ENCODE peak calls at places on chromosomes 3 and 15, in ten cellular contexts. One of them, this sample, is unnamed.

GRCh38 chr3:94928921-94929320 is 866.1 kb downstream of the NSUN3 start:
- DNase-seq in stimulated activated CD4-positive, alpha-beta T cell treated with anti-CD3 and anti-CD28 coated beads, Interleukin-12 subunit alpha, Interleukin-12 subunit beta, amount 100 ng/mL, for 4 hours: no peak
- DNase-seq in T-helper 9 cell: no peak
- DNase-seq in ELF-1: no peak
- DNase-seq in M059J: peak
- DNase-seq in OCI-M1: peak
- DNase-seq in adrenal gland: peak
- DNase-seq in A549: peak
- DNase-seq in adipocyte: peak
- DNase-seq in left cardiac atrium: no peak
- DNase-seq in this sample: no peak

GRCh38 chr3:188008582-188009213 is 145.3 kb upstream of the LPP start:
- DNase-seq in stimulated activated CD4-positive, alpha-beta T cell treated with anti-CD3 and anti-CD28 coated beads, Interleukin-12 subunit alpha, Interleukin-12 subunit beta, amount 100 ng/mL, for 4 hours: no peak
- DNase-seq in T-helper 9 cell: no peak
- DNase-seq in ELF-1: no peak
- DNase-seq in M059J: no peak
- DNase-seq in OCI-M1: no peak
- DNase-seq in adrenal gland: no peak
- DNase-seq in A549: no peak
- DNase-seq in adipocyte: no peak
- DNase-seq in left cardiac atrium: no peak
- DNase-seq in this sample: no peak

GRCh38 chr3:33575313-33575712 is 135.1 kb upstream of the UBP1 start:
- DNase-seq in stimulated activated CD4-positive, alpha-beta T cell treated with anti-CD3 and anti-CD28 coated beads, Interleukin-12 subunit alpha, Interleukin-12 subunit beta, amount 100 ng/mL, for 4 hours: no peak
- DNase-seq in T-helper 9 cell: no peak
- DNase-seq in ELF-1: no peak
- DNase-seq in M059J: no peak
- DNase-seq in OCI-M1: no peak
- DNase-seq in adrenal gland: no peak
- DNase-seq in A549: no peak
- DNase-seq in adipocyte: no peak
- DNase-seq in left cardiac atrium: no peak
- DNase-seq in this sample: no peak

GRCh38 chr15:70093070-70093469 is 4.6 kb downstream of the TLE3 start:
- DNase-seq in stimulated activated CD4-positive, alpha-beta T cell treated with anti-CD3 and anti-CD28 coated beads, Interleukin-12 subunit alpha, Interleukin-12 subunit beta, amount 100 ng/mL, for 4 hours: no peak
- DNase-seq in T-helper 9 cell: no peak
- DNase-seq in ELF-1: no peak
- DNase-seq in M059J: no peak
- DNase-seq in OCI-M1: peak
- DNase-seq in adrenal gland: no peak
- DNase-seq in A549: no peak
- DNase-seq in adipocyte: no peak
- DNase-seq in left cardiac atrium: no peak
- DNase-seq in this sample: no peak

GRCh38 chr3:181470349-181470748 is 241.4 kb upstream of the SOX2 start:
- DNase-seq in stimulated activated CD4-positive, alpha-beta T cell treated with anti-CD3 and anti-CD28 coated beads, Interleukin-12 subunit alpha, Interleukin-12 subunit beta, amount 100 ng/mL, for 4 hours: no peak
- DNase-seq in T-helper 9 cell: no peak
- DNase-seq in ELF-1: no peak
- DNase-seq in M059J: no peak
- DNase-seq in OCI-M1: no peak
- DNase-seq in adrenal gland: no peak
- DNase-seq in A549: no peak
- DNase-seq in adipocyte: no peak
- DNase-seq in left cardiac atrium: no peak
- DNase-seq in this sample: no peak

GRCh38 chr3:126064627-126065258 is 19.2 kb downstream of the SLC41A3 start:
- DNase-seq in stimulated activated CD4-positive, alpha-beta T cell treated with anti-CD3 and anti-CD28 coated beads, Interleukin-12 subunit alpha, Interleukin-12 subunit beta, amount 100 ng/mL, for 4 hours: no peak
- DNase-seq in T-helper 9 cell: no peak
- DNase-seq in ELF-1: no peak
- DNase-seq in M059J: no peak
- DNase-seq in OCI-M1: peak
- DNase-seq in adrenal gland: no peak
- DNase-seq in A549: no peak
- DNase-seq in adipocyte: no peak
- DNase-seq in left cardiac atrium: no peak
- DNase-seq in this sample: no peak

GRCh38 chr3:99286266-99286845 is 352.0 kb upstream of the COL8A1 start:
- DNase-seq in stimulated activated CD4-positive, alpha-beta T cell treated with anti-CD3 and anti-CD28 coated beads, Interleukin-12 subunit alpha, Interleukin-12 subunit beta, amount 100 ng/mL, for 4 hours: no peak
- DNase-seq in T-helper 9 cell: no peak
- DNase-seq in ELF-1: no peak
- DNase-seq in M059J: peak
- DNase-seq in OCI-M1: no peak
- DNase-seq in adrenal gland: no peak
- DNase-seq in A549: no peak
- DNase-seq in adipocyte: peak
- DNase-seq in left cardiac atrium: no peak
- DNase-seq in this sample: peak

GRCh38 chr3:129211772-129212171 is 28.1 kb upstream of the CNBP start:
- DNase-seq in stimulated activated CD4-positive, alpha-beta T cell treated with anti-CD3 and anti-CD28 coated beads, Interleukin-12 subunit alpha, Interleukin-12 subunit beta, amount 100 ng/mL, for 4 hours: no peak
- DNase-seq in T-helper 9 cell: no peak
- DNase-seq in ELF-1: no peak
- DNase-seq in M059J: peak
- DNase-seq in OCI-M1: peak
- DNase-seq in adrenal gland: peak
- DNase-seq in A549: peak
- DNase-seq in adipocyte: peak
- DNase-seq in left cardiac atrium: peak
- DNase-seq in this sample: no peak

GRCh38 chr15:31338318-31338878 is 11.8 kb downstream of the KLF13 start:
- DNase-seq in stimulated activated CD4-positive, alpha-beta T cell treated with anti-CD3 and anti-CD28 coated beads, Interleukin-12 subunit alpha, Interleukin-12 subunit beta, amount 100 ng/mL, for 4 hours: no peak
- DNase-seq in T-helper 9 cell: no peak
- DNase-seq in ELF-1: no peak
- DNase-seq in M059J: no peak
- DNase-seq in OCI-M1: no peak
- DNase-seq in adrenal gland: no peak
- DNase-seq in A549: no peak
- DNase-seq in adipocyte: no peak
- DNase-seq in left cardiac atrium: no peak
- DNase-seq in this sample: no peak

GRCh38 chr15:25056484-25057429 is 102.0 kb downstream of the SNRPN start:
- DNase-seq in stimulated activated CD4-positive, alpha-beta T cell treated with anti-CD3 and anti-CD28 coated beads, Interleukin-12 subunit alpha, Interleukin-12 subunit beta, amount 100 ng/mL, for 4 hours: no peak
- DNase-seq in T-helper 9 cell: no peak
- DNase-seq in ELF-1: no peak
- DNase-seq in M059J: no peak
- DNase-seq in OCI-M1: no peak
- DNase-seq in adrenal gland: peak
- DNase-seq in A549: peak
- DNase-seq in adipocyte: no peak
- DNase-seq in left cardiac atrium: no peak
- DNase-seq in this sample: no peak

GRCh38 chr3:15498461-15499214 is 22.9 kb downstream of the COLQ start:
- DNase-seq in stimulated activated CD4-positive, alpha-beta T cell treated with anti-CD3 and anti-CD28 coated beads, Interleukin-12 subunit alpha, Interleukin-12 subunit beta, amount 100 ng/mL, for 4 hours: no peak
- DNase-seq in T-helper 9 cell: no peak
- DNase-seq in ELF-1: peak
- DNase-seq in M059J: no peak
- DNase-seq in OCI-M1: no peak
- DNase-seq in adrenal gland: no peak
- DNase-seq in A549: no peak
- DNase-seq in adipocyte: no peak
- DNase-seq in left cardiac atrium: no peak
- DNase-seq in this sample: no peak

GRCh38 chr3:3552741-3553140 is 246.5 kb upstream of the LRRN1 start:
- DNase-seq in stimulated activated CD4-positive, alpha-beta T cell treated with anti-CD3 and anti-CD28 coated beads, Interleukin-12 subunit alpha, Interleukin-12 subunit beta, amount 100 ng/mL, for 4 hours: no peak
- DNase-seq in T-helper 9 cell: no peak
- DNase-seq in ELF-1: no peak
- DNase-seq in M059J: peak
- DNase-seq in OCI-M1: no peak
- DNase-seq in adrenal gland: no peak
- DNase-seq in A549: no peak
- DNase-seq in adipocyte: no peak
- DNase-seq in left cardiac atrium: no peak
- DNase-seq in this sample: no peak

GRCh38 chr3:52771334-52771681 is 568 bp upstream of the NEK4 start:
- DNase-seq in stimulated activated CD4-positive, alpha-beta T cell treated with anti-CD3 and anti-CD28 coated beads, Interleukin-12 subunit alpha, Interleukin-12 subunit beta, amount 100 ng/mL, for 4 hours: no peak
- DNase-seq in T-helper 9 cell: no peak
- DNase-seq in ELF-1: no peak
- DNase-seq in M059J: no peak
- DNase-seq in OCI-M1: no peak
- DNase-seq in adrenal gland: no peak
- DNase-seq in A549: no peak
- DNase-seq in adipocyte: no peak
- DNase-seq in left cardiac atrium: no peak
- DNase-seq in this sample: no peak

GRCh38 chr3:63364909-63365308 is 86.8 kb downstream of the SYNPR start:
- DNase-seq in stimulated activated CD4-positive, alpha-beta T cell treated with anti-CD3 and anti-CD28 coated beads, Interleukin-12 subunit alpha, Interleukin-12 subunit beta, amount 100 ng/mL, for 4 hours: no peak
- DNase-seq in T-helper 9 cell: no peak
- DNase-seq in ELF-1: peak
- DNase-seq in M059J: no peak
- DNase-seq in OCI-M1: no peak
- DNase-seq in adrenal gland: no peak
- DNase-seq in A549: peak
- DNase-seq in adipocyte: no peak
- DNase-seq in left cardiac atrium: no peak
- DNase-seq in this sample: peak

GRCh38 chr3:46899151-46900006 is 21.9 kb downstream of the PTH1R start:
- DNase-seq in stimulated activated CD4-positive, alpha-beta T cell treated with anti-CD3 and anti-CD28 coated beads, Interleukin-12 subunit alpha, Interleukin-12 subunit beta, amount 100 ng/mL, for 4 hours: no peak
- DNase-seq in T-helper 9 cell: no peak
- DNase-seq in ELF-1: no peak
- DNase-seq in M059J: no peak
- DNase-seq in OCI-M1: no peak
- DNase-seq in adrenal gland: no peak
- DNase-seq in A549: no peak
- DNase-seq in adipocyte: no peak
- DNase-seq in left cardiac atrium: peak
- DNase-seq in this sample: no peak

GRCh38 chr3:158977497-158977896 is 175.6 kb downstream of the MFSD1 start:
- DNase-seq in stimulated activated CD4-positive, alpha-beta T cell treated with anti-CD3 and anti-CD28 coated beads, Interleukin-12 subunit alpha, Interleukin-12 subunit beta, amount 100 ng/mL, for 4 hours: no peak
- DNase-seq in T-helper 9 cell: no peak
- DNase-seq in ELF-1: no peak
- DNase-seq in M059J: no peak
- DNase-seq in OCI-M1: no peak
- DNase-seq in adrenal gland: no peak
- DNase-seq in A549: no peak
- DNase-seq in adipocyte: no peak
- DNase-seq in left cardiac atrium: no peak
- DNase-seq in this sample: no peak

GRCh38 chr15:78914027-78914764 is 30.6 kb downstream of the CTSH start:
- DNase-seq in stimulated activated CD4-positive, alpha-beta T cell treated with anti-CD3 and anti-CD28 coated beads, Interleukin-12 subunit alpha, Interleukin-12 subunit beta, amount 100 ng/mL, for 4 hours: no peak
- DNase-seq in T-helper 9 cell: no peak
- DNase-seq in ELF-1: peak
- DNase-seq in M059J: no peak
- DNase-seq in OCI-M1: no peak
- DNase-seq in adrenal gland: no peak
- DNase-seq in A549: peak
- DNase-seq in adipocyte: no peak
- DNase-seq in left cardiac atrium: no peak
- DNase-seq in this sample: no peak

GRCh38 chr3:120280566-120280965 is 4.5 kb downstream of the GPR156 start:
- DNase-seq in stimulated activated CD4-positive, alpha-beta T cell treated with anti-CD3 and anti-CD28 coated beads, Interleukin-12 subunit alpha, Interleukin-12 subunit beta, amount 100 ng/mL, for 4 hours: no peak
- DNase-seq in T-helper 9 cell: no peak
- DNase-seq in ELF-1: no peak
- DNase-seq in M059J: peak
- DNase-seq in OCI-M1: no peak
- DNase-seq in adrenal gland: no peak
- DNase-seq in A549: no peak
- DNase-seq in adipocyte: no peak
- DNase-seq in left cardiac atrium: no peak
- DNase-seq in this sample: no peak

GRCh38 chr15:74964794-74965193 is 8.2 kb upstream of the RPP25 start:
- DNase-seq in stimulated activated CD4-positive, alpha-beta T cell treated with anti-CD3 and anti-CD28 coated beads, Interleukin-12 subunit alpha, Interleukin-12 subunit beta, amount 100 ng/mL, for 4 hours: no peak
- DNase-seq in T-helper 9 cell: no peak
- DNase-seq in ELF-1: no peak
- DNase-seq in M059J: peak
- DNase-seq in OCI-M1: no peak
- DNase-seq in adrenal gland: no peak
- DNase-seq in A549: no peak
- DNase-seq in adipocyte: peak
- DNase-seq in left cardiac atrium: no peak
- DNase-seq in this sample: no peak

GRCh38 chr15:31822463-31822862 is 207.9 kb upstream of the CHRNA7 start:
- DNase-seq in stimulated activated CD4-positive, alpha-beta T cell treated with anti-CD3 and anti-CD28 coated beads, Interleukin-12 subunit alpha, Interleukin-12 subunit beta, amount 100 ng/mL, for 4 hours: no peak
- DNase-seq in T-helper 9 cell: no peak
- DNase-seq in ELF-1: no peak
- DNase-seq in M059J: no peak
- DNase-seq in OCI-M1: no peak
- DNase-seq in adrenal gland: no peak
- DNase-seq in A549: no peak
- DNase-seq in adipocyte: no peak
- DNase-seq in left cardiac atrium: no peak
- DNase-seq in this sample: no peak

GRCh38 chr3:58471025-58471887 is 20.6 kb upstream of the KCTD6 start:
- DNase-seq in stimulated activated CD4-positive, alpha-beta T cell treated with anti-CD3 and anti-CD28 coated beads, Interleukin-12 subunit alpha, Interleukin-12 subunit beta, amount 100 ng/mL, for 4 hours: peak
- DNase-seq in T-helper 9 cell: no peak
- DNase-seq in ELF-1: peak
- DNase-seq in M059J: peak
- DNase-seq in OCI-M1: peak
- DNase-seq in adrenal gland: peak
- DNase-seq in A549: peak
- DNase-seq in adipocyte: peak
- DNase-seq in left cardiac atrium: peak
- DNase-seq in this sample: peak

GRCh38 chr3:154130540-154130939 is 9.3 kb downstream of the ARHGEF26 start:
- DNase-seq in stimulated activated CD4-positive, alpha-beta T cell treated with anti-CD3 and anti-CD28 coated beads, Interleukin-12 subunit alpha, Interleukin-12 subunit beta, amount 100 ng/mL, for 4 hours: no peak
- DNase-seq in T-helper 9 cell: no peak
- DNase-seq in ELF-1: no peak
- DNase-seq in M059J: peak
- DNase-seq in OCI-M1: no peak
- DNase-seq in adrenal gland: no peak
- DNase-seq in A549: no peak
- DNase-seq in adipocyte: no peak
- DNase-seq in left cardiac atrium: no peak
- DNase-seq in this sample: no peak

GRCh38 chr3:99966657-99967420 is 147.5 kb downstream of the FILIP1L start:
- DNase-seq in stimulated activated CD4-positive, alpha-beta T cell treated with anti-CD3 and anti-CD28 coated beads, Interleukin-12 subunit alpha, Interleukin-12 subunit beta, amount 100 ng/mL, for 4 hours: no peak
- DNase-seq in T-helper 9 cell: no peak
- DNase-seq in ELF-1: no peak
- DNase-seq in M059J: no peak
- DNase-seq in OCI-M1: no peak
- DNase-seq in adrenal gland: no peak
- DNase-seq in A549: no peak
- DNase-seq in adipocyte: peak
- DNase-seq in left cardiac atrium: no peak
- DNase-seq in this sample: no peak

GRCh38 chr3:45135959-45136358 is 10.2 kb downstream of the CDCP1 start:
- DNase-seq in stimulated activated CD4-positive, alpha-beta T cell treated with anti-CD3 and anti-CD28 coated beads, Interleukin-12 subunit alpha, Interleukin-12 subunit beta, amount 100 ng/mL, for 4 hours: no peak
- DNase-seq in T-helper 9 cell: no peak
- DNase-seq in ELF-1: no peak
- DNase-seq in M059J: no peak
- DNase-seq in OCI-M1: peak
- DNase-seq in adrenal gland: no peak
- DNase-seq in A549: no peak
- DNase-seq in adipocyte: no peak
- DNase-seq in left cardiac atrium: no peak
- DNase-seq in this sample: no peak

GRCh38 chr3:81643721-81644120 is 117.7 kb downstream of the GBE1 start:
- DNase-seq in stimulated activated CD4-positive, alpha-beta T cell treated with anti-CD3 and anti-CD28 coated beads, Interleukin-12 subunit alpha, Interleukin-12 subunit beta, amount 100 ng/mL, for 4 hours: no peak
- DNase-seq in T-helper 9 cell: no peak
- DNase-seq in ELF-1: no peak
- DNase-seq in M059J: peak
- DNase-seq in OCI-M1: peak
- DNase-seq in adrenal gland: no peak
- DNase-seq in A549: peak
- DNase-seq in adipocyte: peak
- DNase-seq in left cardiac atrium: no peak
- DNase-seq in this sample: peak

GRCh38 chr15:95556866-95557225 is 773.7 kb upstream of the NR2F2 start:
- DNase-seq in stimulated activated CD4-positive, alpha-beta T cell treated with anti-CD3 and anti-CD28 coated beads, Interleukin-12 subunit alpha, Interleukin-12 subunit beta, amount 100 ng/mL, for 4 hours: no peak
- DNase-seq in T-helper 9 cell: no peak
- DNase-seq in ELF-1: peak
- DNase-seq in M059J: peak
- DNase-seq in OCI-M1: no peak
- DNase-seq in adrenal gland: peak
- DNase-seq in A549: no peak
- DNase-seq in adipocyte: peak
- DNase-seq in left cardiac atrium: peak
- DNase-seq in this sample: no peak

GRCh38 chr3:48612270-48612669 is 2.8 kb upstream of the UQCRC1 start:
- DNase-seq in stimulated activated CD4-positive, alpha-beta T cell treated with anti-CD3 and anti-CD28 coated beads, Interleukin-12 subunit alpha, Interleukin-12 subunit beta, amount 100 ng/mL, for 4 hours: no peak
- DNase-seq in T-helper 9 cell: no peak
- DNase-seq in ELF-1: no peak
- DNase-seq in M059J: no peak
- DNase-seq in OCI-M1: no peak
- DNase-seq in adrenal gland: no peak
- DNase-seq in A549: no peak
- DNase-seq in adipocyte: peak
- DNase-seq in left cardiac atrium: no peak
- DNase-seq in this sample: no peak

This sample was measured in NCI-H748 treated with DMSO at 0.1 percent for 48 hours.